ENCODE peak calls at places on chromosomes 12 and 14, in five cellular contexts. P is left ventricle myocardium inferior, H is HCT116, S is astrocyte of the spinal cord, D is neural progenitor cell. N is an unnamed sample.

GRCh38 chr12:120118710-120119097 is 2.2 kb upstream of the RAB35 start:
- DNase-seq in H (no peak), S (no peak), D (no peak), P (no peak), N (no peak)

GRCh38 chr14:94462219-94462551 is 9.6 kb upstream of the SERPINA11 start:
- DNase-seq in H (no peak), P (no peak), D (no peak), S (no peak), N (no peak)

GRCh38 chr14:69288956-69289705 is 29.2 kb downstream of the GALNT16 start:
- DNase-seq in S (no peak), D (no peak), P (no peak), H (no peak), N (no peak)

GRCh38 chr12:1493781-1494180 is 100.6 kb downstream of the FBXL14 start:
- DNase-seq in P (no peak), D (no peak), H (no peak), S (no peak), N (no peak)

GRCh38 chr14:75563931-75564330 is 14.5 kb upstream of the FLVCR2 start:
- DNase-seq in H (no peak), S (no peak), D (no peak), P (no peak), N (no peak)

GRCh38 chr14:70567791-70568190 is 32.7 kb downstream of the MED6 start:
- DNase-seq in H (peak; percentile 28), P (no peak), D (peak; percentile 58), S (peak; percentile 36), N (no peak)

GRCh38 chr14:25009891-25010290 is 40.1 kb downstream of the STXBP6 start:
- DNase-seq in P (no peak), S (peak; percentile 22), H (no peak), D (peak; percentile 6), N (no peak)

GRCh38 chr12:6539276-6540134 is 5.2 kb downstream of the GAPDH start:
- DNase-seq in P (peak; percentile 45), D (peak; percentile 41), H (no peak), S (no peak), N (no peak)

GRCh38 chr12:100674009-100674888 is 100.8 kb downstream of the GAS2L3 start:
- DNase-seq in D (no peak), P (no peak), H (no peak), S (no peak), N (no peak)

GRCh38 chr12:57672801-57673200 is 21.1 kb upstream of the OS9 start:
- DNase-seq in S (no peak), P (no peak), D (no peak), H (no peak), N (no peak)

GRCh38 chr14:72217164-72217563 is 284.9 kb downstream of the RGS6 start:
- DNase-seq in P (no peak), H (no peak), S (no peak), D (no peak), N (no peak)

GRCh38 chr12:87667378-87667777 is 361.8 kb downstream of the C12orf50 start:
- DNase-seq in D (no peak), H (no peak), S (peak; percentile 51), P (no peak), N (no peak)

GRCh38 chr14:55272415-55272786 is 1.2 kb downstream of the FBXO34 start:
- DNase-seq in P (no peak), H (no peak), D (no peak), S (no peak), N (no peak)

GRCh38 chr14:55274144-55274543 is 2.9 kb downstream of the FBXO34 start:
- DNase-seq in D (no peak), H (no peak), P (no peak), S (no peak), N (no peak)

GRCh38 chr14:55270832-55271571 is at the start of gene FBXO34:
- DNase-seq in D (peak; percentile 100), H (peak; percentile 95), S (peak; percentile 98), P (peak; percentile 99), N (peak; percentile 98)

GRCh38 chr14:55272922-55273321 is 1.7 kb downstream of the FBXO34 start:
- DNase-seq in D (no peak), H (no peak), S (no peak), P (no peak), N (no peak)

GRCh38 chr14:55271572-55272414 is 572 bp downstream of the FBXO34 start:
- DNase-seq in H (peak; percentile 67), P (peak; percentile 56), S (peak; percentile 77), D (peak; percentile 83), N (no peak)
- TF ChIP-seq CTCF in H (no peak), P (no peak), S (no peak), D (no peak), N (peak; percentile 7)

DNA sequence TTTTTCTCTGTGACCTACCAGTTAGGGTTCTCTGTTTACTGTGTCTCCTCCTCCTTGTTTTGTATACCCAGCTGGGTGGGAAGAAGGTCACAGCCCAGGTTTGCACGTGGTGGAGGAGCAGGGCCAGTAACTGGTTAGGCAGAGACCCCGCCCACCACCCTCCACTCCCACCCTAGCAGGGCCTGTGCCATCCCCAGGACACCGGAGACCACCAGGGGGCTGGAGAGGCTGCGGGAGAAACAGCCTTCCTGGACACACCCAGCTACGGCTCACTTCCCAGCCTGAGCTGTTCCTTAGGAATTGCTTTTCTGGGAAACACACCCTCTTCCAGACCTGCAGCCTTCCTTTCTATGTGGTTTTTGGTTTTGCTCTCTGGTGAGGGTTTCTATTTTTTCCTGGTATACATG is 21.1 kb downstream of the BDKRB2 start:
- DNase-seq in H (no peak), S (no peak), D (peak; percentile 31), P (peak; percentile 22), N (no peak)
- TF ChIP-seq CTCF in H (no peak), S (peak; percentile 15), D (peak; percentile 15), P (no peak), N (peak; percentile 38)

GRCh38 chr12:69284131-69284530 is 44.8 kb downstream of the CPSF6 start:
- DNase-seq in S (peak; percentile 77), D (peak; percentile 81), H (peak; percentile 52), P (peak; percentile 81), N (no peak)
- TF ChIP-seq CTCF in S (no peak), D (peak; percentile 45), H (no peak), P (peak; percentile 39), N (peak; percentile 43)

DNA sequence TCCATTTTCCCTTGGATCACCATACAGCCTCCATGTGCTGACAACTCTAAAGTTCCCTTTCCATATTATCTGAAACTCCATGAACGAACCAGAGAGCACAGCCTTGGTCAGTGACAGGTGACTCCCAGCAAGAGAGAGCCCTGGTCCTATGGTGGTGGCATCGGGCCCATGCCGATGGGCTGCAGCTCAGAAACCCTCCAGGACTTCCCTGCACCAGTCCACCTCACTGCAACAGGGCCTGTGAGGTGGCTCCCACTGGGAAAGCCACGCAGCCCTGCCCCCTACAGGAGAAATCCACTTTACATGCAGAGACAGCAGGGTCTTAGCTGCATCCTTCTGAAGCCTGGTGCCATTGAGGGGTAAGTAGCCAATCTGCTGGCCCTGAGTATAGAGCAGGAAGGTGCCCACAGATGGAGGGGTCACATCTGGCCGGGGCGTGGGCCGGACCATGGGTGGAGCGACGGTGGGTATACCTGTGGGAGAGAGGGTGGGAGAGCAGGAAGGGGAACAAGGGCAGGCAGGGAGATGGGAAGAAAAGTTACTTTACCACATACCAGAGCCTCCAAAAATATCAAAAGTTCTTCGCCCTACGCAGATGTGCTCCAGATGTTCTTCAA is 24.7 kb downstream of the RTRAF start:
- DNase-seq in D (peak; percentile 33), H (no peak), S (no peak), P (peak; percentile 48), N (no peak)
- TF ChIP-seq CTCF in D (peak; percentile 50), H (peak; percentile 50), S (peak; percentile 31), P (peak; percentile 34), N (peak; percentile 43)

N was measured in chondrocyte.